ENCODE peak calls at places on chromosomes 1 and 21, in ten cellular contexts. One of them, this sample, is unnamed.

GRCh38 chr1:212824201-212824600 is 23.2 kb downstream of the SPATA45 start:
- DNase-seq in activated CD8-positive, alpha-beta memory T cell treated with anti-CD3 and anti-CD28 coated beads, Interleukin-2, amount 50 U/mL, for 48 hours: no peak
- DNase-seq in left cardiac atrium: no peak
- DNase-seq in AML-193: no peak
- DNase-seq in myocyte: no peak
- DNase-seq in NB4: no peak
- DNase-seq in neural progenitor cell: no peak
- DNase-seq in ELR: no peak
- DNase-seq in AG20443: no peak
- DNase-seq in cortex of kidney: no peak
- DNase-seq in this sample: no peak

GRCh38 chr1:196148367-196148970 is 459.8 kb downstream of the KCNT2 start:
- DNase-seq in AG20443: peak
- DNase-seq in activated CD8-positive, alpha-beta memory T cell treated with anti-CD3 and anti-CD28 coated beads, Interleukin-2, amount 50 U/mL, for 48 hours: no peak
- DNase-seq in cortex of kidney: no peak
- DNase-seq in NB4: peak
- DNase-seq in AML-193: peak
- DNase-seq in myocyte: peak
- DNase-seq in ELR: peak
- DNase-seq in neural progenitor cell: peak
- DNase-seq in left cardiac atrium: no peak
- DNase-seq in this sample: peak

GRCh38 chr1:88009916-88010315 is 674.2 kb upstream of the PKN2 start:
- DNase-seq in left cardiac atrium: no peak
- DNase-seq in myocyte: no peak
- DNase-seq in ELR: no peak
- DNase-seq in AML-193: no peak
- DNase-seq in cortex of kidney: no peak
- DNase-seq in AG20443: no peak
- DNase-seq in NB4: no peak
- DNase-seq in activated CD8-positive, alpha-beta memory T cell treated with anti-CD3 and anti-CD28 coated beads, Interleukin-2, amount 50 U/mL, for 48 hours: no peak
- DNase-seq in neural progenitor cell: no peak
- DNase-seq in this sample: no peak

GRCh38 chr1:235503333-235504121 is 725 bp downstream of the B3GALNT2 start:
- DNase-seq in AML-193: peak
- DNase-seq in cortex of kidney: no peak
- DNase-seq in AG20443: peak
- DNase-seq in ELR: peak
- DNase-seq in neural progenitor cell: peak
- DNase-seq in NB4: peak
- DNase-seq in left cardiac atrium: peak
- DNase-seq in myocyte: peak
- DNase-seq in activated CD8-positive, alpha-beta memory T cell treated with anti-CD3 and anti-CD28 coated beads, Interleukin-2, amount 50 U/mL, for 48 hours: peak
- DNase-seq in this sample: peak

GRCh38 chr1:9239622-9240401 is 5.2 kb downstream of the H6PD start:
- DNase-seq in NB4: peak
- DNase-seq in AML-193: peak
- DNase-seq in left cardiac atrium: peak
- DNase-seq in AG20443: no peak
- DNase-seq in ELR: peak
- DNase-seq in activated CD8-positive, alpha-beta memory T cell treated with anti-CD3 and anti-CD28 coated beads, Interleukin-2, amount 50 U/mL, for 48 hours: peak
- DNase-seq in cortex of kidney: no peak
- DNase-seq in neural progenitor cell: peak
- DNase-seq in myocyte: peak
- DNase-seq in this sample: peak

GRCh38 chr1:162372159-162373071 is 4.2 kb downstream of the SPATA46 start:
- DNase-seq in activated CD8-positive, alpha-beta memory T cell treated with anti-CD3 and anti-CD28 coated beads, Interleukin-2, amount 50 U/mL, for 48 hours: no peak
- DNase-seq in ELR: no peak
- DNase-seq in cortex of kidney: no peak
- DNase-seq in NB4: no peak
- DNase-seq in AG20443: no peak
- DNase-seq in left cardiac atrium: no peak
- DNase-seq in AML-193: no peak
- DNase-seq in myocyte: no peak
- DNase-seq in neural progenitor cell: no peak
- DNase-seq in this sample: no peak

GRCh38 chr1:16718908-16719533 is 21.3 kb upstream of the RNU1-4 start:
- DNase-seq in left cardiac atrium: no peak
- DNase-seq in activated CD8-positive, alpha-beta memory T cell treated with anti-CD3 and anti-CD28 coated beads, Interleukin-2, amount 50 U/mL, for 48 hours: peak
- DNase-seq in NB4: no peak
- DNase-seq in cortex of kidney: no peak
- DNase-seq in neural progenitor cell: peak
- DNase-seq in AML-193: no peak
- DNase-seq in AG20443: no peak
- DNase-seq in ELR: no peak
- DNase-seq in myocyte: no peak
- DNase-seq in this sample: no peak

GRCh38 chr1:6392081-6392879 is 1.3 kb downstream of the ACOT7 start:
- DNase-seq in ELR: no peak
- DNase-seq in AML-193: peak
- DNase-seq in AG20443: no peak
- DNase-seq in left cardiac atrium: no peak
- DNase-seq in NB4: peak
- DNase-seq in myocyte: peak
- DNase-seq in neural progenitor cell: no peak
- DNase-seq in cortex of kidney: no peak
- DNase-seq in activated CD8-positive, alpha-beta memory T cell treated with anti-CD3 and anti-CD28 coated beads, Interleukin-2, amount 50 U/mL, for 48 hours: no peak
- DNase-seq in this sample: no peak

GRCh38 chr21:17690078-17690494 is 77.4 kb upstream of the BTG3 start:
- DNase-seq in cortex of kidney: no peak
- DNase-seq in myocyte: no peak
- DNase-seq in activated CD8-positive, alpha-beta memory T cell treated with anti-CD3 and anti-CD28 coated beads, Interleukin-2, amount 50 U/mL, for 48 hours: no peak
- DNase-seq in NB4: no peak
- DNase-seq in neural progenitor cell: no peak
- DNase-seq in AML-193: no peak
- DNase-seq in ELR: no peak
- DNase-seq in left cardiac atrium: no peak
- DNase-seq in AG20443: no peak
- DNase-seq in this sample: no peak

GRCh38 chr1:220528049-220528678 is at the start of gene MARK1:
- DNase-seq in myocyte: peak
- DNase-seq in left cardiac atrium: peak
- DNase-seq in ELR: peak
- DNase-seq in AML-193: no peak
- DNase-seq in activated CD8-positive, alpha-beta memory T cell treated with anti-CD3 and anti-CD28 coated beads, Interleukin-2, amount 50 U/mL, for 48 hours: peak
- DNase-seq in neural progenitor cell: peak
- DNase-seq in cortex of kidney: no peak
- DNase-seq in NB4: peak
- DNase-seq in AG20443: peak
- DNase-seq in this sample: peak

GRCh38 chr1:53600001-53600400 is 139.0 kb downstream of the GLIS1 start:
- DNase-seq in myocyte: no peak
- DNase-seq in ELR: no peak
- DNase-seq in activated CD8-positive, alpha-beta memory T cell treated with anti-CD3 and anti-CD28 coated beads, Interleukin-2, amount 50 U/mL, for 48 hours: no peak
- DNase-seq in NB4: no peak
- DNase-seq in left cardiac atrium: no peak
- DNase-seq in AG20443: no peak
- DNase-seq in cortex of kidney: no peak
- DNase-seq in neural progenitor cell: no peak
- DNase-seq in AML-193: no peak
- DNase-seq in this sample: no peak

GRCh38 chr1:78918157-78918556 is 88.4 kb downstream of the ADGRL4 start:
- DNase-seq in AML-193: no peak
- DNase-seq in AG20443: no peak
- DNase-seq in ELR: peak
- DNase-seq in cortex of kidney: no peak
- DNase-seq in left cardiac atrium: no peak
- DNase-seq in activated CD8-positive, alpha-beta memory T cell treated with anti-CD3 and anti-CD28 coated beads, Interleukin-2, amount 50 U/mL, for 48 hours: no peak
- DNase-seq in neural progenitor cell: no peak
- DNase-seq in myocyte: no peak
- DNase-seq in NB4: no peak
- DNase-seq in this sample: peak

GRCh38 chr1:184051485-184052193 is at the start of gene TSEN15:
- DNase-seq in cortex of kidney: no peak
- DNase-seq in NB4: peak
- DNase-seq in neural progenitor cell: peak
- DNase-seq in left cardiac atrium: peak
- DNase-seq in AML-193: peak
- DNase-seq in AG20443: peak
- DNase-seq in ELR: peak
- DNase-seq in myocyte: peak
- DNase-seq in activated CD8-positive, alpha-beta memory T cell treated with anti-CD3 and anti-CD28 coated beads, Interleukin-2, amount 50 U/mL, for 48 hours: peak
- DNase-seq in this sample: peak

GRCh38 chr1:96464991-96465875 is 256.4 kb upstream of the PTBP2 start:
- DNase-seq in AML-193: peak
- DNase-seq in ELR: no peak
- DNase-seq in neural progenitor cell: no peak
- DNase-seq in NB4: peak
- DNase-seq in AG20443: no peak
- DNase-seq in cortex of kidney: no peak
- DNase-seq in left cardiac atrium: peak
- DNase-seq in activated CD8-positive, alpha-beta memory T cell treated with anti-CD3 and anti-CD28 coated beads, Interleukin-2, amount 50 U/mL, for 48 hours: no peak
- DNase-seq in myocyte: no peak
- DNase-seq in this sample: no peak

GRCh38 chr1:230328342-230329015 is 97.7 kb downstream of the PGBD5 start:
- DNase-seq in NB4: no peak
- DNase-seq in AML-193: no peak
- DNase-seq in activated CD8-positive, alpha-beta memory T cell treated with anti-CD3 and anti-CD28 coated beads, Interleukin-2, amount 50 U/mL, for 48 hours: no peak
- DNase-seq in neural progenitor cell: no peak
- DNase-seq in cortex of kidney: no peak
- DNase-seq in AG20443: no peak
- DNase-seq in left cardiac atrium: no peak
- DNase-seq in ELR: peak
- DNase-seq in myocyte: peak
- DNase-seq in this sample: no peak

GRCh38 chr1:217313096-217313495 is 317.8 kb downstream of the GPATCH2 start:
- DNase-seq in left cardiac atrium: no peak
- DNase-seq in NB4: no peak
- DNase-seq in ELR: no peak
- DNase-seq in AG20443: no peak
- DNase-seq in neural progenitor cell: no peak
- DNase-seq in activated CD8-positive, alpha-beta memory T cell treated with anti-CD3 and anti-CD28 coated beads, Interleukin-2, amount 50 U/mL, for 48 hours: no peak
- DNase-seq in myocyte: no peak
- DNase-seq in cortex of kidney: no peak
- DNase-seq in AML-193: no peak
- DNase-seq in this sample: no peak

GRCh38 chr1:155192346-155193274 is 15.1 kb downstream of the THBS3 start:
- DNase-seq in activated CD8-positive, alpha-beta memory T cell treated with anti-CD3 and anti-CD28 coated beads, Interleukin-2, amount 50 U/mL, for 48 hours: no peak
- DNase-seq in AML-193: peak
- DNase-seq in myocyte: no peak
- DNase-seq in cortex of kidney: no peak
- DNase-seq in neural progenitor cell: peak
- DNase-seq in AG20443: no peak
- DNase-seq in left cardiac atrium: peak
- DNase-seq in ELR: no peak
- DNase-seq in NB4: peak
- DNase-seq in this sample: no peak

GRCh38 chr1:99717005-99717404 is 49.4 kb downstream of the FRRS1 start:
- DNase-seq in AML-193: no peak
- DNase-seq in myocyte: no peak
- DNase-seq in neural progenitor cell: no peak
- DNase-seq in activated CD8-positive, alpha-beta memory T cell treated with anti-CD3 and anti-CD28 coated beads, Interleukin-2, amount 50 U/mL, for 48 hours: no peak
- DNase-seq in NB4: no peak
- DNase-seq in cortex of kidney: no peak
- DNase-seq in ELR: no peak
- DNase-seq in left cardiac atrium: no peak
- DNase-seq in AG20443: no peak
- DNase-seq in this sample: no peak

GRCh38 chr1:19384772-19385187 is 72.7 kb downstream of the SLC66A1 start:
- DNase-seq in AG20443: no peak
- DNase-seq in activated CD8-positive, alpha-beta memory T cell treated with anti-CD3 and anti-CD28 coated beads, Interleukin-2, amount 50 U/mL, for 48 hours: no peak
- DNase-seq in cortex of kidney: no peak
- DNase-seq in ELR: no peak
- DNase-seq in left cardiac atrium: no peak
- DNase-seq in myocyte: no peak
- DNase-seq in NB4: no peak
- DNase-seq in neural progenitor cell: no peak
- DNase-seq in AML-193: no peak
- DNase-seq in this sample: no peak

GRCh38 chr1:156807627-156808026 is 9.0 kb downstream of the SH2D2A start:
- DNase-seq in left cardiac atrium: no peak
- DNase-seq in AG20443: no peak
- DNase-seq in neural progenitor cell: no peak
- DNase-seq in activated CD8-positive, alpha-beta memory T cell treated with anti-CD3 and anti-CD28 coated beads, Interleukin-2, amount 50 U/mL, for 48 hours: peak
- DNase-seq in cortex of kidney: no peak
- DNase-seq in NB4: peak
- DNase-seq in myocyte: no peak
- DNase-seq in ELR: no peak
- DNase-seq in AML-193: no peak
- DNase-seq in this sample: no peak

GRCh38 chr21:17585875-17586450 is 26.7 kb downstream of the BTG3 start:
- DNase-seq in AML-193: peak
- DNase-seq in NB4: peak
- DNase-seq in left cardiac atrium: no peak
- DNase-seq in cortex of kidney: no peak
- DNase-seq in neural progenitor cell: peak
- DNase-seq in AG20443: peak
- DNase-seq in ELR: peak
- DNase-seq in myocyte: peak
- DNase-seq in activated CD8-positive, alpha-beta memory T cell treated with anti-CD3 and anti-CD28 coated beads, Interleukin-2, amount 50 U/mL, for 48 hours: no peak
- DNase-seq in this sample: peak

GRCh38 chr1:9349331-9349851 is 56.7 kb downstream of the SPSB1 start:
- DNase-seq in cortex of kidney: no peak
- DNase-seq in neural progenitor cell: no peak
- DNase-seq in left cardiac atrium: no peak
- DNase-seq in AML-193: no peak
- DNase-seq in myocyte: peak
- DNase-seq in AG20443: no peak
- DNase-seq in NB4: no peak
- DNase-seq in ELR: no peak
- DNase-seq in activated CD8-positive, alpha-beta memory T cell treated with anti-CD3 and anti-CD28 coated beads, Interleukin-2, amount 50 U/mL, for 48 hours: no peak
- DNase-seq in this sample: peak

GRCh38 chr1:201112173-201112731 is at the start of gene CACNA1S:
- DNase-seq in activated CD8-positive, alpha-beta memory T cell treated with anti-CD3 and anti-CD28 coated beads, Interleukin-2, amount 50 U/mL, for 48 hours: no peak
- DNase-seq in neural progenitor cell: peak
- DNase-seq in myocyte: peak
- DNase-seq in ELR: no peak
- DNase-seq in AML-193: no peak
- DNase-seq in NB4: no peak
- DNase-seq in AG20443: no peak
- DNase-seq in cortex of kidney: no peak
- DNase-seq in left cardiac atrium: no peak
- DNase-seq in this sample: no peak

GRCh38 chr1:243917863-243918565 is 68.0 kb upstream of the AKT3 start:
- DNase-seq in cortex of kidney: no peak
- DNase-seq in NB4: no peak
- DNase-seq in AG20443: peak
- DNase-seq in neural progenitor cell: peak
- DNase-seq in left cardiac atrium: peak
- DNase-seq in myocyte: no peak
- DNase-seq in ELR: peak
- DNase-seq in activated CD8-positive, alpha-beta memory T cell treated with anti-CD3 and anti-CD28 coated beads, Interleukin-2, amount 50 U/mL, for 48 hours: no peak
- DNase-seq in AML-193: no peak
- DNase-seq in this sample: no peak

GRCh38 chr1:177546346-177546745 is 375.6 kb downstream of the BRINP2 start:
- DNase-seq in ELR: no peak
- DNase-seq in left cardiac atrium: no peak
- DNase-seq in neural progenitor cell: no peak
- DNase-seq in cortex of kidney: no peak
- DNase-seq in NB4: no peak
- DNase-seq in AG20443: no peak
- DNase-seq in AML-193: no peak
- DNase-seq in myocyte: no peak
- DNase-seq in activated CD8-positive, alpha-beta memory T cell treated with anti-CD3 and anti-CD28 coated beads, Interleukin-2, amount 50 U/mL, for 48 hours: no peak
- DNase-seq in this sample: no peak

GRCh38 chr1:98325646-98326441 is 335.7 kb upstream of the SNX7 start:
- DNase-seq in myocyte: peak
- DNase-seq in activated CD8-positive, alpha-beta memory T cell treated with anti-CD3 and anti-CD28 coated beads, Interleukin-2, amount 50 U/mL, for 48 hours: no peak
- DNase-seq in cortex of kidney: no peak
- DNase-seq in ELR: peak
- DNase-seq in AG20443: no peak
- DNase-seq in neural progenitor cell: no peak
- DNase-seq in NB4: peak
- DNase-seq in left cardiac atrium: peak
- DNase-seq in AML-193: no peak
- DNase-seq in this sample: peak

GRCh38 chr1:231338270-231339128 is at the start of gene SPRTN:
- DNase-seq in myocyte: peak
- DNase-seq in NB4: peak
- DNase-seq in cortex of kidney: no peak
- DNase-seq in AML-193: no peak
- DNase-seq in neural progenitor cell: peak
- DNase-seq in left cardiac atrium: no peak
- DNase-seq in AG20443: peak
- DNase-seq in ELR: peak
- DNase-seq in activated CD8-positive, alpha-beta memory T cell treated with anti-CD3 and anti-CD28 coated beads, Interleukin-2, amount 50 U/mL, for 48 hours: no peak
- DNase-seq in this sample: no peak

GRCh38 chr1:110067957-110068645 is 2.4 kb downstream of the ALX3 start:
- DNase-seq in NB4: no peak
- DNase-seq in myocyte: no peak
- DNase-seq in AG20443: no peak
- DNase-seq in left cardiac atrium: no peak
- DNase-seq in activated CD8-positive, alpha-beta memory T cell treated with anti-CD3 and anti-CD28 coated beads, Interleukin-2, amount 50 U/mL, for 48 hours: no peak
- DNase-seq in neural progenitor cell: peak
- DNase-seq in ELR: no peak
- DNase-seq in cortex of kidney: no peak
- DNase-seq in AML-193: no peak
- DNase-seq in this sample: no peak

This sample was measured in foreskin fibroblast.